ENCODE peak calls at places on chromosome 5, in five cellular contexts. One of them, this sample, is unnamed.

GRCh38 chr5:142086229-142086628 is 22.4 kb upstream of the NDFIP1 start:
- DNase-seq in stomach: no peak
- DNase-seq in spleen: no peak
- DNase-seq in cardiac muscle cell: no peak
- DNase-seq in WTC11: no peak
- DNase-seq in this sample: no peak

GRCh38 chr5:14946813-14947640 is 75.4 kb upstream of the ANKH start:
- DNase-seq in stomach: peak; percentile 28
- DNase-seq in spleen: no peak
- DNase-seq in cardiac muscle cell: peak; percentile 47
- DNase-seq in WTC11: no peak
- DNase-seq in this sample: no peak

GRCh38 chr5:72597456-72597948 is 90.3 kb upstream of the ZNF366 start:
- DNase-seq in stomach: peak; percentile 31
- DNase-seq in spleen: no peak
- DNase-seq in cardiac muscle cell: peak; percentile 66
- DNase-seq in WTC11: no peak
- DNase-seq in this sample: no peak

GRCh38 chr5:139273322-139273571 is 20.3 kb upstream of the MATR3 start:
- DNase-seq in stomach: no peak
- DNase-seq in spleen: peak; percentile 76
- DNase-seq in cardiac muscle cell: peak; percentile 58
- DNase-seq in WTC11: no peak
- DNase-seq in this sample: no peak

GRCh38 chr5:171806976-171807823 is 21.6 kb downstream of the SMIM23 start:
- DNase-seq in stomach: no peak
- DNase-seq in spleen: peak; percentile 19
- DNase-seq in cardiac muscle cell: no peak
- DNase-seq in WTC11: no peak
- DNase-seq in this sample: no peak

GRCh38 chr5:36683821-36684434 is 77.5 kb downstream of the SLC1A3 start:
- DNase-seq in stomach: no peak
- DNase-seq in spleen: no peak
- DNase-seq in cardiac muscle cell: no peak
- DNase-seq in WTC11: no peak
- DNase-seq in this sample: no peak

GRCh38 chr5:151781201-151781600 is 9.4 kb downstream of the G3BP1 start:
- DNase-seq in stomach: no peak
- DNase-seq in spleen: no peak
- DNase-seq in cardiac muscle cell: no peak
- DNase-seq in WTC11: no peak
- DNase-seq in this sample: no peak

GRCh38 chr5:32687167-32687831 is 23.8 kb upstream of the NPR3 start:
- DNase-seq in stomach: peak; percentile 64
- DNase-seq in spleen: no peak
- DNase-seq in cardiac muscle cell: no peak
- DNase-seq in WTC11: no peak
- DNase-seq in this sample: no peak

GRCh38 chr5:42502613-42503470 is 79.6 kb downstream of the GHR start:
- DNase-seq in stomach: no peak
- DNase-seq in spleen: no peak
- DNase-seq in cardiac muscle cell: no peak
- DNase-seq in WTC11: no peak
- DNase-seq in this sample: no peak

GRCh38 chr5:158514353-158514960 is 585.3 kb downstream of the EBF1 start:
- DNase-seq in stomach: no peak
- DNase-seq in spleen: no peak
- DNase-seq in cardiac muscle cell: no peak
- DNase-seq in WTC11: no peak
- DNase-seq in this sample: no peak

GRCh38 chr5:43432486-43433365 is 20.5 kb upstream of the CCL28 start:
- DNase-seq in stomach: peak; percentile 86
- DNase-seq in spleen: no peak
- DNase-seq in cardiac muscle cell: no peak
- DNase-seq in WTC11: no peak
- DNase-seq in this sample: peak; percentile 84

GRCh38 chr5:68285857-68286611 is 70.5 kb downstream of the PIK3R1 start:
- DNase-seq in stomach: no peak
- DNase-seq in spleen: no peak
- DNase-seq in cardiac muscle cell: peak; percentile 57
- DNase-seq in WTC11: no peak
- DNase-seq in this sample: no peak

GRCh38 chr5:37725185-37725584 is 114.7 kb downstream of the GDNF start:
- DNase-seq in stomach: no peak
- DNase-seq in spleen: no peak
- DNase-seq in cardiac muscle cell: no peak
- DNase-seq in WTC11: no peak
- DNase-seq in this sample: no peak

GRCh38 chr5:57494104-57495098 is 11.8 kb upstream of the ACTBL2 start:
- DNase-seq in stomach: peak; percentile 77
- DNase-seq in spleen: no peak
- DNase-seq in cardiac muscle cell: peak; percentile 32
- DNase-seq in WTC11: no peak
- DNase-seq in this sample: peak; percentile 90

GRCh38 chr5:158063052-158063451 is 204.1 kb upstream of the CLINT1 start:
- DNase-seq in stomach: no peak
- DNase-seq in spleen: no peak
- DNase-seq in cardiac muscle cell: no peak
- DNase-seq in WTC11: no peak
- DNase-seq in this sample: no peak

GRCh38 chr5:82796643-82797416 is 280.4 kb downstream of the TMEM167A start:
- DNase-seq in stomach: no peak
- DNase-seq in spleen: no peak
- DNase-seq in cardiac muscle cell: no peak
- DNase-seq in WTC11: no peak
- DNase-seq in this sample: no peak

DNA sequence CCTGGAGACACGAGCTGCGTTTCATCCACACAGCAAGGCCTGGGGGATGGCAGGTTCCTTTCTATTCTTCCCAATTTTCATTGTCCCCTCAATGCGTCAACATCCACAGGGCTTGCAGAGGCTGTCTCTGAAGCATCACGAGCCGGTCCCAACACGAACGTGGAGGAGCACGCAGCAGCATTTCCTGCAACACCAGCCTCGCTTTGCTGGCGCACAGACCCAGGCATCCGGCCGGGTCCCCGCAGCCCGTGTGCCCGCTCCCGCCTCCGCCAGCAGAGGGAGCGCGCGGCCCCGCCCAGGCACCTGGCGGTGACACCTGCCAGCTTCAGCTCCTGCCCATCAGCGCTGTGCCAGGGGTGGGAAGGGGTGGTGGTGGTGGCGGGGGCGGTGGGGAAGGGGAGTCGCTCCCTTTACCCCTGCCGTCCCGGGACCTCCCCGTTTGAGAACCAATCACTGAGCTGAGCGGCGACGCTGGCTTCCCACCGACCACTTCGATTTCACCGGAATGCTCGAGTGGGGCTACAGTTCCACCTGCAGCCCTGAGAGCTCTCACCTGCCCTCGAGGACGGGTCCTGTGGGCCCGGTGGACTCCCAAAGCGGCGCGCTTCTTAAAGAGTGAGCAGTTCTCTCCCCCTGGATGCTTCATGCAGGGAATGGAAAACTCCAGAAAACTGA is 464.5 kb downstream of the ICE1 start:
- DNase-seq in stomach: peak; percentile 52
- DNase-seq in spleen: peak; percentile 87
- DNase-seq in cardiac muscle cell: peak; percentile 36
- DNase-seq in WTC11: peak; percentile 76
- DNase-seq in this sample: peak; percentile 82
- TF ChIP-seq CTCF in stomach: no peak
- TF ChIP-seq CTCF in spleen: peak; percentile 53
- TF ChIP-seq CTCF in cardiac muscle cell: peak; percentile 2
- TF ChIP-seq CTCF in WTC11: peak; percentile 79
- TF ChIP-seq CTCF in this sample: peak; percentile 24

GRCh38 chr5:145680169-145680568 is 155.0 kb downstream of the PRELID2 start:
- DNase-seq in stomach: no peak
- DNase-seq in spleen: no peak
- DNase-seq in cardiac muscle cell: no peak
- DNase-seq in WTC11: peak; percentile 44
- DNase-seq in this sample: no peak
- TF ChIP-seq CTCF in stomach: no peak
- TF ChIP-seq CTCF in spleen: no peak
- TF ChIP-seq CTCF in cardiac muscle cell: peak; percentile 22
- TF ChIP-seq CTCF in WTC11: peak; percentile 29
- TF ChIP-seq CTCF in this sample: no peak

DNA sequence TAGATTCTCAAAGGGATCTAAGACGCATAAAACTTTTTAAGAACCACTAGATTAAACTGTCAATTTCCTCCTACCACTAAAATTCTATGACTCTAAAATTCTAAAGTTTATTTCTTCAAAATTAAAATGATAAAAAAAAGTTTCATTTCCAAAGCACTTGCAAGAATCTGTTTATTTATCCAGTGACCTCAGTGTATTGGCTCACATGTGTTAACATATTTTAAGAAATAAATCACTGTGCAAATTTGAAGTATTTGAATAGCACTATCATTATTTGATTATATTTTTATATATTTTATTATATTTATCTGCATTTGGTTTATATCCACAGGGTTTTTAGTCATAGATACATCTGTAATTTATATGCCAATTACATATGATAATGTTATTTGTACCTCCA is 62.2 kb upstream of the SLC12A2 start:
- DNase-seq in stomach: no peak
- DNase-seq in spleen: no peak
- DNase-seq in cardiac muscle cell: no peak
- DNase-seq in WTC11: no peak
- DNase-seq in this sample: no peak
- TF ChIP-seq CTCF in stomach: no peak
- TF ChIP-seq CTCF in spleen: no peak
- TF ChIP-seq CTCF in cardiac muscle cell: no peak
- TF ChIP-seq CTCF in WTC11: no peak
- TF ChIP-seq CTCF in this sample: no peak

GRCh38 chr5:127060470-127060985 is 12.8 kb downstream of the C5orf63 start:
- DNase-seq in stomach: no peak
- DNase-seq in spleen: no peak
- DNase-seq in cardiac muscle cell: no peak
- DNase-seq in WTC11: no peak
- DNase-seq in this sample: no peak

GRCh38 chr5:127064253-127064652 is 9.0 kb downstream of the C5orf63 start:
- DNase-seq in stomach: no peak
- DNase-seq in spleen: no peak
- DNase-seq in cardiac muscle cell: no peak
- DNase-seq in WTC11: no peak
- DNase-seq in this sample: no peak

GRCh38 chr5:127061956-127062355 is 11.3 kb downstream of the C5orf63 start:
- DNase-seq in stomach: no peak
- DNase-seq in spleen: no peak
- DNase-seq in cardiac muscle cell: no peak
- DNase-seq in WTC11: no peak
- DNase-seq in this sample: no peak

GRCh38 chr5:127061537-127061936 is 11.8 kb downstream of the C5orf63 start:
- DNase-seq in stomach: no peak
- DNase-seq in spleen: no peak
- DNase-seq in cardiac muscle cell: no peak
- DNase-seq in WTC11: no peak
- DNase-seq in this sample: no peak

GRCh38 chr5:127063236-127063913 is 9.9 kb downstream of the C5orf63 start:
- DNase-seq in stomach: no peak
- DNase-seq in spleen: no peak
- DNase-seq in cardiac muscle cell: no peak
- DNase-seq in WTC11: no peak
- DNase-seq in this sample: no peak
- TF ChIP-seq CTCF in stomach: no peak
- TF ChIP-seq CTCF in spleen: no peak
- TF ChIP-seq CTCF in cardiac muscle cell: no peak
- TF ChIP-seq CTCF in WTC11: no peak
- TF ChIP-seq CTCF in this sample: no peak

DNA sequence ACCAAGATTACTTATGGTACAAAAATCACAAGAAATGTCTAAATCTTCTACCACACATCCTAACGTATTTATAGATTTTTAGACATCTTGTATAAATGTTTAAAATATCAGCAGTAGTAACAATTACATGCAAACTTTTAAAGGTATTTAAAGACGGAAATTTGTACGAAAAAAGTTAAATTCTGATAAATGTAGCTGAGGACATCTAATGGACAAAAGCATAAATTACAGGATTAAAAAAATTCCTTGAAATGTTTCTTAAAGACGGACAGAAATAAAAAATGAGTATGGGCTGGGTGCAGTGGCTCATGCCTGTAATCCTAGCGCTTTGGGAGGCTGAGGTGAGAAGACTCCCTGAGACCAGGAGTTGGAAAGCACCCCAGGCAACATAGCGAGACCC is 15.8 kb downstream of the ERCC8 start:
- DNase-seq in stomach: no peak
- DNase-seq in spleen: no peak
- DNase-seq in cardiac muscle cell: no peak
- DNase-seq in WTC11: no peak
- DNase-seq in this sample: no peak
- TF ChIP-seq CTCF in stomach: no peak
- TF ChIP-seq CTCF in spleen: no peak
- TF ChIP-seq CTCF in cardiac muscle cell: peak; percentile 23
- TF ChIP-seq CTCF in WTC11: no peak
- TF ChIP-seq CTCF in this sample: peak; percentile 31